ENCODE peak calls at places on chromosomes 1 and 21, in seven cellular contexts. J is tibial nerve, A is neural progenitor cell, I is BJ, B is Caco-2, E is fibroblast of lung, D is stomach. O is an unnamed sample.

GRCh38 chr1:185693654-185694053 is 40.5 kb upstream of the HMCN1 start:
- DNase-seq in J (no peak), A (no peak), I (no peak), B (no peak), E (no peak), D (no peak), O (no peak)

GRCh38 chr1:232260861-232261260 is 369.1 kb downstream of the SIPA1L2 start:
- DNase-seq in J (no peak), A (no peak), I (no peak), B (peak; percentile 59), E (no peak), D (no peak), O (no peak)

GRCh38 chr21:33848252-33848953 is 67.2 kb downstream of the ATP5PO start:
- DNase-seq in J (no peak), A (no peak), I (no peak), B (no peak), E (no peak), D (no peak), O (no peak)

GRCh38 chr1:20640183-20640597 is 6.9 kb downstream of the PINK1 start:
- DNase-seq in J (peak; percentile 61), A (peak; percentile 72), I (no peak), B (no peak), E (peak; percentile 69), D (peak; percentile 49), O (peak; percentile 56)

GRCh38 chr1:44315521-44315920 is 39.5 kb downstream of the ERI3 start:
- DNase-seq in J (no peak), A (peak; percentile 61), I (no peak), B (no peak), E (no peak), D (no peak), O (no peak)

GRCh38 chr21:32597205-32597604 is 11.9 kb upstream of the TCP10L start:
- DNase-seq in J (no peak), A (no peak), I (peak; percentile 47), B (no peak), E (peak; percentile 51), D (no peak), O (peak; percentile 69)

GRCh38 chr1:169776440-169776839 is 18.3 kb downstream of the METTL18 start:
- DNase-seq in J (no peak), A (no peak), I (no peak), B (no peak), E (no peak), D (no peak), O (no peak)

GRCh38 chr1:81775510-81775909 is 25.2 kb upstream of the ADGRL2 start:
- DNase-seq in J (no peak), A (no peak), I (no peak), B (no peak), E (no peak), D (no peak), O (no peak)

GRCh38 chr1:21919520-21919919 is 17.6 kb downstream of the HSPG2 start:
- DNase-seq in J (no peak), A (no peak), I (peak; percentile 66), B (no peak), E (peak; percentile 61), D (no peak), O (peak; percentile 73)

GRCh38 chr1:184929711-184930202 is 44.6 kb downstream of the NIBAN1 start:
- DNase-seq in J (no peak), A (no peak), I (no peak), B (no peak), E (peak; percentile 44), D (peak; percentile 37), O (no peak)

GRCh38 chr1:25543106-25543424 is 341 bp upstream of the LDLRAP1 start:
- DNase-seq in J (no peak), A (no peak), I (no peak), B (no peak), E (no peak), D (no peak), O (no peak)
- H3K4me3 ChIP-seq in J (peak overlapping the region; percentile 54), A (peak overlapping the region; percentile 89), I (peak overlapping the region; percentile 23), B (peak overlapping the region; percentile 69), E (no peak overlapping the region), D (peak overlapping the region; percentile 90), O (peak overlapping the region; percentile 97)

GRCh38 chr1:220889333-220889732 is 10.1 kb downstream of the HLX start:
- DNase-seq in J (no peak), A (no peak), I (no peak), B (no peak), E (no peak), D (no peak), O (no peak)

GRCh38 chr1:220891221-220892085 is 12.2 kb downstream of the HLX start:
- DNase-seq in J (no peak), A (peak; percentile 36), I (no peak), B (no peak), E (no peak), D (no peak), O (no peak)

GRCh38 chr1:220890582-220890981 is 11.3 kb downstream of the HLX start:
- DNase-seq in J (no peak), A (no peak), I (no peak), B (no peak), E (no peak), D (no peak), O (no peak)

GRCh38 chr1:220888665-220888986 is 9.4 kb downstream of the HLX start:
- DNase-seq in J (no peak), A (no peak), I (no peak), B (no peak), E (no peak), D (no peak), O (no peak)

DNA sequence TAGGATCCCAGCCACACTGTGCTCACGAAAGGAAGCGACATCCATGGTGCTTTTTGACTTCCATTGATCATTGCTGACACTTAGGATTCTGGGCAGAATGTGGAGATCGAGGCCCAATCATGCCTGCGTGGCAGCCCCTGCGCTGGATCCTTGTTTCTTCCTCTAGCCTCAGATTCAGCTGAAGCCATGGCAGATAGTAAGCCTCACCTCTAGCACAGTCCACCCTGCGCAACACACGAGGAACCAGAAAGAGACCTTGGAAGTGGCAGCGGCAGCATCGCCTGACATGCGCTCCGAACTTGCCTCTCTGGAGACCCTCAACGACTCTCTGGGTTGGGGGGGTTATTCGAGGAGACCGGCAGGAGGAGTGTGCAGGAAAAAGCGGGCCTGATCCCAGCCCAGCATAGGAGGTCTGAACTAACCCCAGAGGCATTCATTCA is 10.6 kb downstream of the HLX start:
- DNase-seq in J (no peak), A (no peak), I (no peak), B (no peak), E (no peak), D (no peak), O (no peak)
- H3K27me3 ChIP-seq in J (peaks cover 74% of the 10 kb centered on the region), A (peaks cover 100% of the 10 kb centered on the region), I (peaks cover 7% of the 10 kb centered on the region), B (no peaks in the 10 kb centered on the region), E (no peaks in the 10 kb centered on the region), D (peaks cover 85% of the 10 kb centered on the region), O (no peaks in the 10 kb centered on the region)

GRCh38 chr1:19087017-19087736 is 122.9 kb downstream of the UBR4 start:
- DNase-seq in J (no peak), A (no peak), I (no peak), B (no peak), E (no peak), D (no peak), O (no peak)

GRCh38 chr1:19088717-19089442 is 121.2 kb downstream of the UBR4 start:
- DNase-seq in J (no peak), A (no peak), I (no peak), B (no peak), E (no peak), D (no peak), O (no peak)

GRCh38 chr1:19086176-19086875 is 123.7 kb downstream of the UBR4 start:
- DNase-seq in J (no peak), A (no peak), I (no peak), B (no peak), E (no peak), D (peak; percentile 82), O (no peak)

GRCh38 chr1:19089524-19089923 is 120.5 kb downstream of the UBR4 start:
- DNase-seq in J (no peak), A (no peak), I (no peak), B (no peak), E (no peak), D (no peak), O (no peak)

DNA sequence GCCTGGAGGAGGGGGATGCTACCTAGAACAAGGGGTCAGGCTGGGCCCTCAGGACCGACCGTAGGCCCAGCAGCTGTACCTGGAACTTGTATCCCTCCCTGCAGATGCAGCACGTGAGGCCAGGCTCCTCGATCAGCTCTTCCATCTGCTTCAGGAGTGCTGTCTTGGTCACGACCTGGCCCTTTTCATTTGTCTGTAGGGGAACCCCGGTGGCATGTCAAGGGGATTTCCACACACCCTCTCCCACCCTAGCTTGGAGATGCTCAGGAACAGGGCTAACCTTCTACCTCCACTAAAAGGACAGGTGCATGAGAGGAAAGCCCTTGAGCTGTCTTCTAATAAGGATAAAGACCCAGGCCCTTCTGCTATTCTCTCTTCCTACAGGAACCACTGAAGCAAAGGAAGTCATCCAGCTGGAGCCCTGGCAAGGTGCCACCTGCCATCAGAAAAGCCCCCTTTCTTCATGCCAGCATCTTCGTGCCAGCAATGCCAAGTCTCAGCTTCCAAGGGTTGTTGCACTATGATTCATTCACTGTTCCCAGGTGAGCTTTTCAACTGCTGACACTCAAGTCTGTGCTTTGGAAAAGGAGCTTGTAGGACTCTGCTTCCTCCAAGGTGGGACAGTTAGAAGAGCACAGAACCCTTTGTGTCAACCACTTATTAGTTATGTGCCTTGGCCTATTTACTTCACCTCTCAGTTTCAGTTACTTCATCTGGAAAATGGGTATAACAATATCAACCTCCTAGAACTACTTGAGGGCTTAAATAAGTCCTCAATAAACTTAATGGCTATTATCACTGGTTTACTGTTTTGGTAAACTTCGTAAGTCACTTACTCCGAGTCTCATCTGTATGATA is 122.1 kb downstream of the UBR4 start:
- DNase-seq in J (no peak), A (no peak), I (no peak), B (no peak), E (no peak), D (no peak), O (no peak)
- H3K36me3 ChIP-seq in J (peaks cover 38% of the 10 kb centered on the region), A (peaks cover 5% of the 10 kb centered on the region), I (peaks cover 49% of the 10 kb centered on the region), B (peaks cover 10% of the 10 kb centered on the region), E (peaks cover 52% of the 10 kb centered on the region), D (peaks cover 100% of the 10 kb centered on the region), O (peaks cover 98% of the 10 kb centered on the region)

GRCh38 chr1:230174765-230175747 is 108.0 kb downstream of the GALNT2 start:
- DNase-seq in J (no peak), A (no peak), I (no peak), B (no peak), E (no peak), D (no peak), O (no peak)

GRCh38 chr1:230175839-230176238 is 108.8 kb downstream of the GALNT2 start:
- DNase-seq in J (no peak), A (no peak), I (no peak), B (no peak), E (no peak), D (no peak), O (peak; percentile 5)

GRCh38 chr1:230174041-230174440 is 107.0 kb downstream of the GALNT2 start:
- DNase-seq in J (no peak), A (no peak), I (no peak), B (no peak), E (no peak), D (no peak), O (peak; percentile 30)

GRCh38 chr1:230179249-230179648 is 112.2 kb downstream of the GALNT2 start:
- DNase-seq in J (no peak), A (no peak), I (no peak), B (no peak), E (no peak), D (no peak), O (no peak)

DNA sequence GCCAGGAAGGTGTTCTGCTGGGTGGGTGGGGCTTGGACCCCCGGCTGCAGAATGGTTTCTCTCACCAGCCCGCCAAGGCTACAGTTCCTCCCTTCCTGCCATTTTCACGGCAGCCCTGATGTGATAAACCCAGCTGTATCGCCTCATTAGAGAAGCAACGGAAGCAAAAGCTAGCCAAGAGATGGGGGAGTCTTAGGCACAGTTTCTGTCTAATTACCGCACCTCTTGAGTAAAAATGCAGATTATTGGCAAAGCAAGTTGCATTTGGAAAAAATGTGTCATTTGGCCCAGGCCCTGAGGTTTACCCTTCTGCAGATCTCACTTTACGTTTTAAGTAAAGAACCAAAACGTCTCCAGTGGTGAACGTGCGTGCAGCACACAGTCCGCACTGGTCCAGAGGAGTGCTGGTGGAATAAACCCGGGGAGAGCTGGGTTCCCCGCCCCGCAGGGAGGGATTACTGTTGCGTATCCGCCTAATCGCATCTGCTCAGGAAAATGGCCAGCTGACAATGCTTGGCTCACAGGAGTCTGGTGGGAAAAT is 109.9 kb downstream of the GALNT2 start:
- DNase-seq in J (peak; percentile 58), A (peak; percentile 62), I (no peak), B (no peak), E (peak; percentile 59), D (no peak), O (peak; percentile 27)
- H3K4me3 ChIP-seq in J (no peak overlapping the region), A (no peak overlapping the region), I (no peak overlapping the region), B (no peak overlapping the region), E (peak overlapping the region; percentile 29), D (no peak overlapping the region), O (no peak overlapping the region)